ENCODE peak calls at places on chromosomes 11 and 22, in five cellular contexts. One of them, this sample, is unnamed.

GRCh38 chr11:124670732-124671131 is 2.8 kb downstream of the SIAE start:
- DNase-seq in K562: peak; percentile 16
- DNase-seq in heart right ventricle: no peak
- DNase-seq in hepatocyte: no peak
- DNase-seq in epithelial cell of esophagus: peak; percentile 10
- DNase-seq in this sample: no peak

GRCh38 chr11:123299721-123300120 is 104.7 kb upstream of the CLMP start:
- DNase-seq in hepatocyte: no peak
- DNase-seq in epithelial cell of esophagus: no peak
- DNase-seq in K562: no peak
- DNase-seq in heart right ventricle: peak; percentile 35
- DNase-seq in this sample: no peak

GRCh38 chr22:36299911-36300310 is 47.0 kb downstream of the APOL1 start:
- DNase-seq in hepatocyte: no peak
- DNase-seq in epithelial cell of esophagus: no peak
- DNase-seq in heart right ventricle: no peak
- DNase-seq in K562: no peak
- DNase-seq in this sample: no peak

GRCh38 chr22:43118024-43118849 is 7.7 kb downstream of the BIK start:
- DNase-seq in epithelial cell of esophagus: no peak
- DNase-seq in hepatocyte: no peak
- DNase-seq in heart right ventricle: no peak
- DNase-seq in K562: no peak
- DNase-seq in this sample: no peak

GRCh38 chr11:72573380-72573949 is 100.8 kb downstream of the PDE2A start:
- DNase-seq in hepatocyte: peak; percentile 68
- DNase-seq in epithelial cell of esophagus: peak; percentile 46
- DNase-seq in K562: peak; percentile 63
- DNase-seq in heart right ventricle: peak; percentile 49
- DNase-seq in this sample: no peak

GRCh38 chr11:80980221-80980620 is 1539.4 kb upstream of the TENM4 start:
- DNase-seq in K562: no peak
- DNase-seq in epithelial cell of esophagus: peak; percentile 75
- DNase-seq in heart right ventricle: no peak
- DNase-seq in hepatocyte: no peak
- DNase-seq in this sample: no peak

GRCh38 chr11:119061256-119061655 is 4.3 kb upstream of the HYOU1 start:
- DNase-seq in heart right ventricle: no peak
- DNase-seq in hepatocyte: no peak
- DNase-seq in epithelial cell of esophagus: no peak
- DNase-seq in K562: no peak
- DNase-seq in this sample: no peak

GRCh38 chr11:120146413-120147093 is 8.6 kb upstream of the TRIM29 start:
- DNase-seq in K562: no peak
- DNase-seq in heart right ventricle: no peak
- DNase-seq in epithelial cell of esophagus: no peak
- DNase-seq in hepatocyte: no peak
- DNase-seq in this sample: no peak

GRCh38 chr11:95231881-95232605 is 1.0 kb upstream of the SESN3 start:
- DNase-seq in epithelial cell of esophagus: peak; percentile 63
- DNase-seq in heart right ventricle: peak; percentile 67
- DNase-seq in K562: no peak
- DNase-seq in hepatocyte: peak; percentile 87
- DNase-seq in this sample: peak; percentile 90

GRCh38 chr11:118789501-118790356 is 1.2 kb downstream of the DDX6 start:
- DNase-seq in epithelial cell of esophagus: peak; percentile 53
- DNase-seq in K562: peak; percentile 67
- DNase-seq in heart right ventricle: no peak
- DNase-seq in hepatocyte: peak; percentile 45
- DNase-seq in this sample: no peak

GRCh38 chr11:103624708-103625623 is 411.5 kb upstream of the DDI1 start:
- DNase-seq in epithelial cell of esophagus: peak; percentile 92
- DNase-seq in K562: no peak
- DNase-seq in hepatocyte: no peak
- DNase-seq in heart right ventricle: no peak
- DNase-seq in this sample: no peak

GRCh38 chr11:15845261-15845660 is 511.1 kb downstream of the SOX6 start:
- DNase-seq in epithelial cell of esophagus: no peak
- DNase-seq in hepatocyte: no peak
- DNase-seq in K562: no peak
- DNase-seq in heart right ventricle: no peak
- DNase-seq in this sample: no peak

DNA sequence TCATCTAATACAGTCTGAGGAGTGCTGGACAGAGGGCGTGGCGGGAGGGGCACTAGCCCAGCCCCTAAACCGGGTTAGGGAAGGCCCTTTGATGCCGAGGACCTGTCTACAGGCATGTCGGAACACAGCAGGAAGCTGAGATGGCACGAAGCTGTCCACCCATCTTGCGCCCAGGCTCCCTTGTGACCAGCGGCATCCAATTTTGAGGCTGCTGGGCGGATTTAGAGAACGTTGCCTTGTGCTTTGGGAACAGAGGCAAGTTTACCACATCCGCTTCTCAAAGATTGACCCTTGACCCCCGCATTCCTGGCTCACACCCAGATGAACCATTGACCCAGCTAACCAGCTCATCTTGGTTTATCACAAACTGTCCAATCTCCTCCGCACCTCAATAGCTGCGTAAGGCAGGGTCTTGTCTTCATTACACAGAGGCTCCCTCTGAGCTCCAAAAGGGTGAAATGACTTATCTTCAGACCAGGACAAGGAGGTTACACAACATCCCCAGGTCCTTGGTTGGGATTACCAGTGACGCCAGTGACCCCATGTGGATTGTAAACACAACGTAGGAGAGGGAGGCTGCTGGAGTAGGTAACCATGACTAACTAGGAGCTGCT is 4.5 kb downstream of the FAM83F start:
- DNase-seq in K562: peak; percentile 92
- DNase-seq in hepatocyte: peak; percentile 76
- DNase-seq in epithelial cell of esophagus: peak; percentile 83
- DNase-seq in heart right ventricle: no peak
- DNase-seq in this sample: no peak
- TF ChIP-seq CTCF in K562: peak; percentile 52
- TF ChIP-seq CTCF in hepatocyte: no peak
- TF ChIP-seq CTCF in epithelial cell of esophagus: no peak
- TF ChIP-seq CTCF in heart right ventricle: no peak
- TF ChIP-seq CTCF in this sample: no peak

DNA sequence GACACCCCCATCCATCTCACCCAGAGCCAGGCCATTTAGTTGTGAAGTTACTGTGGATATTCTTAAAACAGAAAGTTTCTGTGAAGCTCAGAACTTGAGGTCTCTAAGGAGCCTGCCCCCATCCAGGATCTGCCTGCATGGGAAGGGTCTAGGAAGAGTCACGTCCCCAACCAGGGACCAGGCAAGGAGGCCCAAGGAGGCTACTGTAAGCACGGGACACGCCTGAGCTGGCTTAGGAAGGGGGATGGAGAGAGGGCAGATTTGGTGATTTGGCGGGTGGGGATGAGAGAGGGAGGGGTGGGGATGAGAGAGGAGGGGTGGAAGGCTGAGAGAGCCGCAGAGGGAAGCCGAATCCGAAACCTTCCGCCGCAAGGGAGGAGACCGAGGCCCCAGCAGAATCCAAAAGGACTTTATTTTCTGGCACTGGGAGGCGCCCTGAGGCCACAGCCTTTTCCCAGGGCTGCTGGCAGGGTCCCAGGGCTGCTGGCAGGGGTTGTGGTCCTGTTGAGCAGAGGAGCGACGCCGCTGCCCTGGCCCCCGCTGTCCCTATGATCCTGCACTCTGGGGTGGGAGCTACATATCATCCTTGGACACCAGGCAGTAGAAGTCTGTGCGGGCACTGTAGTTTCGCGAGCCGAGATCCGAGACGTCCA is 9.3 kb downstream of the SIGIRR start:
- DNase-seq in K562: no peak
- DNase-seq in epithelial cell of esophagus: no peak
- DNase-seq in heart right ventricle: peak; percentile 69
- DNase-seq in hepatocyte: no peak
- DNase-seq in this sample: peak; percentile 34
- H3K4me3 ChIP-seq in K562: peak overlapping the region; percentile 52
- H3K4me3 ChIP-seq in epithelial cell of esophagus: no peak overlapping the region
- H3K4me3 ChIP-seq in heart right ventricle: no peak overlapping the region
- H3K4me3 ChIP-seq in hepatocyte: no peak overlapping the region
- H3K4me3 ChIP-seq in this sample: no peak overlapping the region

DNA sequence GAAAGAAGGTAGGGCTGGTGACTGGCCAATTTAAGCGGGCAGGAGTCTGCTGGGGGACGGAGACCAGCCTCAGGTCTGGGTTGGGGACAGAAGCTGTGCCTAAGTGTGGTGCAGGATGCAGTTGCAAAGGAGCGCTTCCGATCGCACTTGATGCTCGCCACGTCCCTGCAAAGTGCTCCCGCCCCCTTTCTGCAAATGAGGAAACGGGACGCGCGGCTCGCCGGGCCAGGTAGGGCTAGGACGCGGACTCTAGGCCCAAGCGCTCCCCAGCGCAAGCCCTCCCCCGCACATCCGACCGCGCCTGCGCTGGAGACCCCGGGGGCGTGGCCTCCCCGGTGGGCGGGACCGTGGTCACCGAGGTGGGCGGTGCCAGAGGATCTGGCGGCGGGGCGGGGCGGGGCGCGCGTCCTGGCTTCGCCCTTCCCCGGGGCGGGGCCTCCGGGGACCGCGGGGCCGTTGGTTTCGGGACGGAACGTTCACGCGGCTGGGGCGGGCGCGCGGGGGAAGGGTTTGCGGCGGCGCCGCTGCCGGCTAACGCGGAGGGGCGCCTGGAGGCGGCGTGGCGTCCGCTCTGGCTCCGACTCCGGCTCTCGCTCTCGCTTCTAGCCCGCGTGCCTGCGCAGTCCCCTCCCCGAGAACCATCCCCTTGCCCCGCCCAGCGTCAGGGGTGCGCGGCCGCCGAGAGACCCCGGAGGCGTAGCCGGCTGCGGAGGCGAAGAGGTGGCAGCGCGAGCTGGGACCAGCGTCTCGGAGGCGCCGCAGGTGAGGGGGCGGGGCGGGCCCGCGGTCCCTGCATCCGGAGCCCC is at the start of gene FAM118A:
- DNase-seq in K562: peak; percentile 91
- DNase-seq in epithelial cell of esophagus: peak; percentile 94
- DNase-seq in heart right ventricle: peak; percentile 96
- DNase-seq in hepatocyte: peak; percentile 97
- DNase-seq in this sample: peak; percentile 93
- TF ChIP-seq CTCF in K562: peak; percentile 5
- TF ChIP-seq CTCF in epithelial cell of esophagus: no peak
- TF ChIP-seq CTCF in heart right ventricle: no peak
- TF ChIP-seq CTCF in hepatocyte: no peak
- TF ChIP-seq CTCF in this sample: peak; percentile 26

DNA sequence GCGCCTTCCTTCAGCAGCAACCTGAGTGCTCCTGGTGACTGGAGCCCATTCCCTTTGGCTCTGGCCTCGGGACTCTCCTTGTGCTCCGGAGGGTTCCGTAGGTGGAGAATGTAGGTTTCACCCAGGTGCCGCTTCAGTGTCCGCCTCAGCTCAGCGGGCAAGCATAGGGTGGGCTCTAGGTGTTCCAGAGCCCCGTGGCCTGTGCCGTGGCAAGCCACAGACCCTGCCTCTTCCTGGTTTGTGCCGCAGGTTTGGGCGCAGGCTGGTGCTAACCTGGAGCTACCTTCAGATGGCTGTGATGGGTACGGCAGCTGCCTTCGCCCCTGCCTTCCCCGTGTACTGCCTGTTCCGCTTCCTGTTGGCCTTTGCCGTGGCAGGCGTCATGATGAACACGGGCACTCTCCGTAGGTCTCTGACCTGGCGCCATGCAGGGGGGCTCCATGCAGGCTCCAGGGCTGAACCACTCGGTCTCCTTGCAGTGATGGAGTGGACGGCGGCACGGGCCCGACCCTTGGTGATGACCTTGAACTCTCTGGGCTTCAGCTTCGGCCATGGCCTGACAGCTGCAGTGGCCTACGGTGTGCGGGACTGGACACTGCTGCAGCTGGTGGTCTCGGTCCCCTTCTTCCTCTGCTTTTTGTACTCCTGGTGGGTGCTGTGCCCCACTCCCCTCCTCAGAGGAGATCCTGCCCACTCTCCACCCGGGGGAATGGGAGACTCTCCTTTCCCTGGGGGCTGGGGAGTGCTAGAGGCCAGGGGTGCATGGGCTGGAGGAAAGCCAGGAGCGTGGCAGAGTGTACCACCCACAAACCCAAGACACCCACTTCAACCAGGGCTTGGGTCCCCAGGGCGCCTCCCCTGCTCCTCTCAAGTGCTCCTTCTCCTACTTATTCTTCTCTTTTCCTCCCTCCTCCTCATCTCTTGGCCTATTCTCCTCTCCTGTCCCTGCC is 2.4 kb downstream of the SLC22A12 start:
- DNase-seq in hepatocyte: no peak
- DNase-seq in heart right ventricle: no peak
- DNase-seq in K562: no peak
- DNase-seq in epithelial cell of esophagus: no peak
- DNase-seq in this sample: peak; percentile 68
- H3K4me3 ChIP-seq in hepatocyte: no peak overlapping the region
- H3K4me3 ChIP-seq in heart right ventricle: no peak overlapping the region
- H3K4me3 ChIP-seq in K562: no peak overlapping the region
- H3K4me3 ChIP-seq in epithelial cell of esophagus: no peak overlapping the region
- H3K4me3 ChIP-seq in this sample: no peak overlapping the region